ENCODE peak calls at places on chromosomes 3 and 15, in six cellular contexts. One of them, this sample, is unnamed.

GRCh38 chr3:177126015-177126773 is 71.1 kb downstream of the TBL1XR1 start:
- DNase-seq in GM23248: peak; percentile 93
- DNase-seq in neural progenitor cell: no peak
- DNase-seq in cardiac muscle cell: no peak
- DNase-seq in OCI-LY7: no peak
- DNase-seq in CD8-positive, alpha-beta T cell: no peak
- DNase-seq in this sample: no peak

GRCh38 chr3:113084777-113085176 is 94.0 kb downstream of the GTPBP8 start:
- DNase-seq in OCI-LY7: no peak
- DNase-seq in cardiac muscle cell: no peak
- DNase-seq in GM23248: peak; percentile 41
- DNase-seq in CD8-positive, alpha-beta T cell: no peak
- DNase-seq in neural progenitor cell: no peak
- DNase-seq in this sample: no peak

GRCh38 chr15:91852741-91853500 is 587 bp upstream of the SLCO3A1 start:
- DNase-seq in OCI-LY7: peak; percentile 86
- DNase-seq in neural progenitor cell: peak; percentile 80
- DNase-seq in CD8-positive, alpha-beta T cell: peak; percentile 78
- DNase-seq in GM23248: peak; percentile 86
- DNase-seq in cardiac muscle cell: peak; percentile 89
- DNase-seq in this sample: peak; percentile 78

GRCh38 chr3:62325896-62326295 is 47.5 kb downstream of the FEZF2 start:
- DNase-seq in GM23248: no peak
- DNase-seq in OCI-LY7: no peak
- DNase-seq in neural progenitor cell: no peak
- DNase-seq in cardiac muscle cell: no peak
- DNase-seq in CD8-positive, alpha-beta T cell: no peak
- DNase-seq in this sample: no peak

GRCh38 chr15:57323806-57324589 is 52.3 kb upstream of the CGNL1 start:
- DNase-seq in cardiac muscle cell: no peak
- DNase-seq in GM23248: no peak
- DNase-seq in neural progenitor cell: peak; percentile 57
- DNase-seq in CD8-positive, alpha-beta T cell: no peak
- DNase-seq in OCI-LY7: peak; percentile 66
- DNase-seq in this sample: no peak

GRCh38 chr3:141152130-141152529 is 79.5 kb upstream of the PXYLP1 start:
- DNase-seq in GM23248: no peak
- DNase-seq in CD8-positive, alpha-beta T cell: no peak
- DNase-seq in OCI-LY7: no peak
- DNase-seq in cardiac muscle cell: no peak
- DNase-seq in neural progenitor cell: no peak
- DNase-seq in this sample: no peak

GRCh38 chr15:78321041-78321570 is 19.0 kb upstream of the CRABP1 start:
- DNase-seq in neural progenitor cell: no peak
- DNase-seq in CD8-positive, alpha-beta T cell: no peak
- DNase-seq in cardiac muscle cell: no peak
- DNase-seq in OCI-LY7: no peak
- DNase-seq in GM23248: no peak
- DNase-seq in this sample: no peak

GRCh38 chr3:142940000-142940399 is 23.5 kb downstream of the PAQR9 start:
- DNase-seq in GM23248: no peak
- DNase-seq in CD8-positive, alpha-beta T cell: no peak
- DNase-seq in OCI-LY7: no peak
- DNase-seq in cardiac muscle cell: no peak
- DNase-seq in neural progenitor cell: no peak
- DNase-seq in this sample: no peak

GRCh38 chr3:40624189-40624754 is 99.5 kb downstream of the ZNF621 start:
- DNase-seq in neural progenitor cell: no peak
- DNase-seq in CD8-positive, alpha-beta T cell: no peak
- DNase-seq in OCI-LY7: no peak
- DNase-seq in cardiac muscle cell: no peak
- DNase-seq in GM23248: no peak
- DNase-seq in this sample: no peak

GRCh38 chr3:195085356-195086130 is 185.4 kb downstream of the XXYLT1 start:
- DNase-seq in OCI-LY7: no peak
- DNase-seq in GM23248: no peak
- DNase-seq in neural progenitor cell: no peak
- DNase-seq in cardiac muscle cell: no peak
- DNase-seq in CD8-positive, alpha-beta T cell: no peak
- DNase-seq in this sample: peak; percentile 9

GRCh38 chr3:80688814-80689213 is 921.0 kb upstream of the ROBO1 start:
- DNase-seq in cardiac muscle cell: peak; percentile 19
- DNase-seq in OCI-LY7: no peak
- DNase-seq in neural progenitor cell: peak; percentile 14
- DNase-seq in CD8-positive, alpha-beta T cell: no peak
- DNase-seq in GM23248: peak; percentile 44
- DNase-seq in this sample: no peak

GRCh38 chr15:23853291-23853690 is 166.2 kb upstream of the NDN start:
- DNase-seq in OCI-LY7: no peak
- DNase-seq in CD8-positive, alpha-beta T cell: no peak
- DNase-seq in neural progenitor cell: no peak
- DNase-seq in cardiac muscle cell: no peak
- DNase-seq in GM23248: peak; percentile 6
- DNase-seq in this sample: no peak

GRCh38 chr15:89494941-89495637 is 1.3 kb downstream of the RHCG start:
- DNase-seq in GM23248: peak; percentile 33
- DNase-seq in OCI-LY7: peak; percentile 23
- DNase-seq in neural progenitor cell: peak; percentile 54
- DNase-seq in cardiac muscle cell: no peak
- DNase-seq in CD8-positive, alpha-beta T cell: no peak
- DNase-seq in this sample: no peak

GRCh38 chr15:68211656-68212320 is 6.7 kb upstream of the CALML4 start:
- DNase-seq in cardiac muscle cell: no peak
- DNase-seq in GM23248: no peak
- DNase-seq in neural progenitor cell: no peak
- DNase-seq in OCI-LY7: no peak
- DNase-seq in CD8-positive, alpha-beta T cell: no peak
- DNase-seq in this sample: no peak

GRCh38 chr3:51676102-51676640 is 5.1 kb downstream of the TEX264 start:
- DNase-seq in CD8-positive, alpha-beta T cell: no peak
- DNase-seq in GM23248: no peak
- DNase-seq in cardiac muscle cell: no peak
- DNase-seq in neural progenitor cell: no peak
- DNase-seq in OCI-LY7: no peak
- DNase-seq in this sample: peak; percentile 16

GRCh38 chr3:165729756-165730155 is 107.5 kb downstream of the BCHE start:
- DNase-seq in cardiac muscle cell: no peak
- DNase-seq in OCI-LY7: no peak
- DNase-seq in GM23248: no peak
- DNase-seq in CD8-positive, alpha-beta T cell: no peak
- DNase-seq in neural progenitor cell: no peak
- DNase-seq in this sample: no peak

GRCh38 chr15:57298843-57299550 is 77.3 kb upstream of the CGNL1 start:
- DNase-seq in OCI-LY7: no peak
- DNase-seq in GM23248: no peak
- DNase-seq in cardiac muscle cell: no peak
- DNase-seq in neural progenitor cell: no peak
- DNase-seq in CD8-positive, alpha-beta T cell: no peak
- DNase-seq in this sample: no peak

GRCh38 chr3:174495928-174496327 is 363.2 kb upstream of the NAALADL2 start:
- DNase-seq in OCI-LY7: no peak
- DNase-seq in cardiac muscle cell: no peak
- DNase-seq in neural progenitor cell: no peak
- DNase-seq in CD8-positive, alpha-beta T cell: no peak
- DNase-seq in GM23248: peak; percentile 47
- DNase-seq in this sample: no peak

GRCh38 chr15:97014001-97014400 is 683.5 kb downstream of the NR2F2 start:
- DNase-seq in GM23248: no peak
- DNase-seq in CD8-positive, alpha-beta T cell: no peak
- DNase-seq in OCI-LY7: no peak
- DNase-seq in cardiac muscle cell: no peak
- DNase-seq in neural progenitor cell: no peak
- DNase-seq in this sample: no peak

GRCh38 chr3:157109267-157110141 is 50.4 kb downstream of the CCNL1 start:
- DNase-seq in neural progenitor cell: no peak
- DNase-seq in OCI-LY7: no peak
- DNase-seq in cardiac muscle cell: peak; percentile 94
- DNase-seq in CD8-positive, alpha-beta T cell: no peak
- DNase-seq in GM23248: no peak
- DNase-seq in this sample: no peak

GRCh38 chr3:184320099-184320445 is 5.7 kb downstream of the EIF4G1 start:
- DNase-seq in neural progenitor cell: no peak
- DNase-seq in cardiac muscle cell: no peak
- DNase-seq in OCI-LY7: no peak
- DNase-seq in GM23248: peak; percentile 99
- DNase-seq in CD8-positive, alpha-beta T cell: peak; percentile 45
- DNase-seq in this sample: peak; percentile 99

GRCh38 chr3:167941234-167941995 is 154.3 kb downstream of the GOLIM4 start:
- DNase-seq in CD8-positive, alpha-beta T cell: no peak
- DNase-seq in cardiac muscle cell: no peak
- DNase-seq in GM23248: peak; percentile 83
- DNase-seq in neural progenitor cell: peak; percentile 38
- DNase-seq in OCI-LY7: no peak
- DNase-seq in this sample: no peak

GRCh38 chr3:188021502-188022040 is 132.4 kb upstream of the LPP start:
- DNase-seq in OCI-LY7: no peak
- DNase-seq in GM23248: peak; percentile 88
- DNase-seq in CD8-positive, alpha-beta T cell: no peak
- DNase-seq in neural progenitor cell: no peak
- DNase-seq in cardiac muscle cell: no peak
- DNase-seq in this sample: no peak

GRCh38 chr3:179801831-179802230 is 149.0 kb downstream of the USP13 start:
- DNase-seq in cardiac muscle cell: no peak
- DNase-seq in GM23248: peak; percentile 29
- DNase-seq in OCI-LY7: no peak
- DNase-seq in CD8-positive, alpha-beta T cell: no peak
- DNase-seq in neural progenitor cell: no peak
- DNase-seq in this sample: no peak

GRCh38 chr3:69182588-69183299 is 60.3 kb upstream of the LMOD3 start:
- DNase-seq in GM23248: peak; percentile 83
- DNase-seq in CD8-positive, alpha-beta T cell: no peak
- DNase-seq in cardiac muscle cell: no peak
- DNase-seq in neural progenitor cell: no peak
- DNase-seq in OCI-LY7: no peak
- DNase-seq in this sample: no peak

DNA sequence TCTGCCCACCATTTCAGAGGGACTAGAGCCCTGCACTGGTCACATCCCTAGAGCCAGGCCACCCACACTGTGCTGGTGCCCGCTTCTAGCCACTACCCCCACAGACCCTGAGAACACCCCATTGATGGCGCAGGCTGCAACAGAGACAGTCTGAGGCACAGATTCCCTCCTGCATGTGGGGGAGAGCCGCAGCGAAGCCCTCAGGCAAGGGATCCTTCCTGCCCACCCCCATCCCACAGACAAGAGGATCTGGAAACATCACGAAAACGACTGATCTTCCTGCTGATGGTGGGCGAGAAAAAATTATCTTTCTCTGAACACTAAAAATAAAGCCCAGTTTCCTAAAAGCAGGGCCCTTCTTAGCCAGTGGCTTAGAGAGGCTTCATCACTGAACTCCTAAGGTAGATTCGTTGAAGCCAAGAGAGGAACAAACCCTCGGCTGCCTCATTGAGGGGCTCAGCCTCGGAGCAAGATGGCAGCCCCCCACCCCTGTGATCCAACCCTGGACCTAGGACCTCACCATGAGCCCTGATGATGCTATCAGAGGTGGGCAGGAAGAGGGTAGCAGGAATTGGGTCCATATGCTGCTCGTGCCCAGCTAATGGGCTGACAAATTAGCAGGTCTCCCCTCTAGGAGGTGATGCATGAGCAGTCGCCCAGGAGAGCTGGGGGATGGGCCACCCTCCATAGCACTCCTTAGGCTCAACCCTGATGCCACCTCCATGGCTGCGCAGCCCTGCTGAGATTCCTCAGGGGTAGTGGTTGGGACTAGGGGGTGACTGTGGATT is 54.5 kb downstream of the CACNA2D2 start:
- DNase-seq in neural progenitor cell: no peak
- DNase-seq in CD8-positive, alpha-beta T cell: no peak
- DNase-seq in cardiac muscle cell: no peak
- DNase-seq in OCI-LY7: no peak
- DNase-seq in GM23248: no peak
- DNase-seq in this sample: no peak
- H3K4me3 ChIP-seq in neural progenitor cell: no peak overlapping the region
- H3K4me3 ChIP-seq in CD8-positive, alpha-beta T cell: no peak overlapping the region
- H3K4me3 ChIP-seq in cardiac muscle cell: no peak overlapping the region
- H3K4me3 ChIP-seq in OCI-LY7: no peak overlapping the region
- H3K4me3 ChIP-seq in GM23248: no peak overlapping the region
- H3K4me3 ChIP-seq in this sample: no peak overlapping the region

DNA sequence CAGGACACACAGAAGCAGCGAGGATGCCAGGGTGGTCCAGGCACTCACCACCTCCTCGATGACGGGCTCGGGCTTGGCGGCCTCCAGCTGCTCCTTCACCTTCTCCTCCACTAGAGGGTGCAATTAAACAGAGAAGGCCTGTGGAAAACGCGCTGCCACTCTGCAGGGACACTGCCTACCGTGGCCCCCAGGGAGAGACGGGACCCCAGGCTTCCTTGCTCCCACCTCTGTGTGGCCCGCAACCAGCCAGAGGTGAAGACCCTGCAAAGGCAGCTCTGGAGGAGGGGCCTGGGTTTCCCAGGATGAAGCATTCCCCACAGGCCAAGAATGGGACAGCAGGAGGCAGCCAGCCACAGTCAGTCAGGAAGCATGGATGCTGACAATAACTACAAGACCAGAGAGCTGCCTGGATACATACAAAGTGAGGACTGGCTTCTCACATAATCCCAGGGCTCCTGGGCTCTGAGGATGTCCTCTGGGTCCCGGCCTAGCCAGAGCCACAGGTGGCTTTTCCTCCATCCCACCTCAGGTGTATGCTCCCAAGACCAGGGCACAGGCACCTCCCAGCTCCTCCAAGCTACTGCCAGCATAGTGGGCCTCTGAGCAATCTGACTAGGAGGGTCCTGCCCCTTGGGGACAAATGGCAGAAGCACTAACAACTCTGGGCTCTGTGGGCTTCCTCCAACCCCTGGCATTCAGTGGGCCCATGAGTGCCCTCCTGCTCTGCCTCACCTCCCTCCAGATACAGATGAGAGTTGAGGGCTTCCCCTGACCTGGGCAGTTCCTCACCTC is 46.2 kb downstream of the PTH1R start:
- DNase-seq in neural progenitor cell: peak; percentile 69
- DNase-seq in OCI-LY7: peak; percentile 79
- DNase-seq in CD8-positive, alpha-beta T cell: peak; percentile 48
- DNase-seq in cardiac muscle cell: peak; percentile 63
- DNase-seq in GM23248: peak; percentile 65
- DNase-seq in this sample: no peak
- H3K36me3 ChIP-seq in neural progenitor cell: peaks cover 4% of the 10 kb centered on the region
- H3K36me3 ChIP-seq in OCI-LY7: peaks cover 80% of the 10 kb centered on the region
- H3K36me3 ChIP-seq in CD8-positive, alpha-beta T cell: peaks cover 58% of the 10 kb centered on the region
- H3K36me3 ChIP-seq in cardiac muscle cell: peaks cover 25% of the 10 kb centered on the region
- H3K36me3 ChIP-seq in GM23248: peaks cover 41% of the 10 kb centered on the region
- H3K36me3 ChIP-seq in this sample: peaks cover 2% of the 10 kb centered on the region

DNA sequence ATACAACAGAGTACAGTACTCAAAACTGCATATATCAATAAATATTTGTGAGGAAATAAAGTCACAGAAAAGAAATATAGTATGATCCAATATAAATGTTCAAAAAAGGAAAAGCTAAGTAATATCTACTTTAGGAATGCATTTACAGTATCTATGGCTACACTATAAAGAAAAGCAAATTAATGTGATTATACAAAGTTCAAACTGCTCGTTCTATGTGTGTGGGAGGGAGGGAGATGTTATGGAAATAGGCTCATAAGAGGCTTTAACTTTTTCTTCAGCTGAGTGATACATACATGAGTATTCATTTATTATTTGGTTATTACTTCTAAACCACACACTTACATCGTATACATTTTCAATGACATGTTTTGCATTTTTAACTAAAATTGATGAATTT is 377.7 kb upstream of the AGTR1 start:
- DNase-seq in OCI-LY7: no peak
- DNase-seq in CD8-positive, alpha-beta T cell: no peak
- DNase-seq in cardiac muscle cell: no peak
- DNase-seq in neural progenitor cell: no peak
- DNase-seq in GM23248: peak; percentile 43
- DNase-seq in this sample: no peak
- H3K4me3 ChIP-seq in OCI-LY7: no peak overlapping the region
- H3K4me3 ChIP-seq in CD8-positive, alpha-beta T cell: no peak overlapping the region
- H3K4me3 ChIP-seq in cardiac muscle cell: no peak overlapping the region
- H3K4me3 ChIP-seq in neural progenitor cell: no peak overlapping the region
- H3K4me3 ChIP-seq in GM23248: peak overlapping the region; percentile 51
- H3K4me3 ChIP-seq in this sample: no peak overlapping the region

GRCh38 chr3:32820430-32820829 is 2.6 kb downstream of the TRIM71 start:
- DNase-seq in CD8-positive, alpha-beta T cell: no peak
- DNase-seq in GM23248: no peak
- DNase-seq in OCI-LY7: no peak
- DNase-seq in cardiac muscle cell: no peak
- DNase-seq in neural progenitor cell: no peak
- DNase-seq in this sample: no peak
- H3K36me3 ChIP-seq in CD8-positive, alpha-beta T cell: no peaks in the 10 kb centered on the region
- H3K36me3 ChIP-seq in GM23248: no peaks in the 10 kb centered on the region
- H3K36me3 ChIP-seq in OCI-LY7: no peaks in the 10 kb centered on the region
- H3K36me3 ChIP-seq in cardiac muscle cell: no peaks in the 10 kb centered on the region
- H3K36me3 ChIP-seq in neural progenitor cell: no peaks in the 10 kb centered on the region
- H3K36me3 ChIP-seq in this sample: no peaks in the 10 kb centered on the region